ENCODE peak calls at places on chromosomes 7 and 10, in eight cellular contexts. One of them, this sample, is unnamed.
A peak's percentile ranks its signal among the peaks of the same experiment; 100 is the strongest.

GRCh38 chr10:97020452-97021400 is 165.0 kb downstream of the SLIT1 start:
- DNase-seq in adipocyte: no peak
- DNase-seq in mesendoderm: no peak
- DNase-seq in Panc1: no peak
- DNase-seq in CD8-positive, alpha-beta T cell: no peak
- DNase-seq in suprapubic skin: no peak
- DNase-seq in left ventricle myocardium inferior: peak; percentile 58
- DNase-seq in sigmoid colon: peak; percentile 83
- DNase-seq in this sample: peak; percentile 40

GRCh38 chr10:18233775-18234174 is 93.6 kb downstream of the CACNB2 start:
- DNase-seq in adipocyte: no peak
- DNase-seq in mesendoderm: peak; percentile 66
- DNase-seq in Panc1: no peak
- DNase-seq in CD8-positive, alpha-beta T cell: no peak
- DNase-seq in suprapubic skin: no peak
- DNase-seq in left ventricle myocardium inferior: peak; percentile 78
- DNase-seq in sigmoid colon: no peak
- DNase-seq in this sample: peak; percentile 66

GRCh38 chr7:17680943-17681351 is 259.3 kb downstream of the SNX13 start:
- DNase-seq in adipocyte: peak; percentile 88
- DNase-seq in mesendoderm: no peak
- DNase-seq in Panc1: peak; percentile 52
- DNase-seq in CD8-positive, alpha-beta T cell: no peak
- DNase-seq in suprapubic skin: no peak
- DNase-seq in left ventricle myocardium inferior: no peak
- DNase-seq in sigmoid colon: no peak
- DNase-seq in this sample: no peak

GRCh38 chr10:85603167-85603940 is 763.2 kb downstream of the GRID1 start:
- DNase-seq in adipocyte: no peak
- DNase-seq in mesendoderm: no peak
- DNase-seq in Panc1: peak; percentile 30
- DNase-seq in CD8-positive, alpha-beta T cell: no peak
- DNase-seq in suprapubic skin: peak; percentile 52
- DNase-seq in left ventricle myocardium inferior: no peak
- DNase-seq in sigmoid colon: no peak
- DNase-seq in this sample: no peak

GRCh38 chr10:4053940-4054339 is 268.9 kb upstream of the KLF6 start:
- DNase-seq in adipocyte: no peak
- DNase-seq in mesendoderm: no peak
- DNase-seq in Panc1: no peak
- DNase-seq in CD8-positive, alpha-beta T cell: no peak
- DNase-seq in suprapubic skin: no peak
- DNase-seq in left ventricle myocardium inferior: no peak
- DNase-seq in sigmoid colon: no peak
- DNase-seq in this sample: no peak

GRCh38 chr7:124712017-124712416 is 53.6 kb downstream of the GPR37 start:
- DNase-seq in adipocyte: peak; percentile 14
- DNase-seq in mesendoderm: peak; percentile 18
- DNase-seq in Panc1: no peak
- DNase-seq in CD8-positive, alpha-beta T cell: no peak
- DNase-seq in suprapubic skin: no peak
- DNase-seq in left ventricle myocardium inferior: no peak
- DNase-seq in sigmoid colon: no peak
- DNase-seq in this sample: no peak

GRCh38 chr7:17444673-17445072 is 146.2 kb downstream of the AHR start:
- DNase-seq in adipocyte: peak; percentile 29
- DNase-seq in mesendoderm: peak; percentile 16
- DNase-seq in Panc1: no peak
- DNase-seq in CD8-positive, alpha-beta T cell: no peak
- DNase-seq in suprapubic skin: no peak
- DNase-seq in left ventricle myocardium inferior: no peak
- DNase-seq in sigmoid colon: no peak
- DNase-seq in this sample: no peak

GRCh38 chr7:95470452-95470851 is 15.3 kb upstream of the ASB4 start:
- DNase-seq in adipocyte: no peak
- DNase-seq in mesendoderm: peak; percentile 38
- DNase-seq in Panc1: no peak
- DNase-seq in CD8-positive, alpha-beta T cell: no peak
- DNase-seq in suprapubic skin: no peak
- DNase-seq in left ventricle myocardium inferior: no peak
- DNase-seq in sigmoid colon: no peak
- DNase-seq in this sample: peak; percentile 9

GRCh38 chr10:69409176-69409495 is 7.6 kb downstream of the TACR2 start:
- DNase-seq in adipocyte: no peak
- DNase-seq in mesendoderm: no peak
- DNase-seq in Panc1: no peak
- DNase-seq in CD8-positive, alpha-beta T cell: no peak
- DNase-seq in suprapubic skin: no peak
- DNase-seq in left ventricle myocardium inferior: no peak
- DNase-seq in sigmoid colon: no peak
- DNase-seq in this sample: no peak

DNA sequence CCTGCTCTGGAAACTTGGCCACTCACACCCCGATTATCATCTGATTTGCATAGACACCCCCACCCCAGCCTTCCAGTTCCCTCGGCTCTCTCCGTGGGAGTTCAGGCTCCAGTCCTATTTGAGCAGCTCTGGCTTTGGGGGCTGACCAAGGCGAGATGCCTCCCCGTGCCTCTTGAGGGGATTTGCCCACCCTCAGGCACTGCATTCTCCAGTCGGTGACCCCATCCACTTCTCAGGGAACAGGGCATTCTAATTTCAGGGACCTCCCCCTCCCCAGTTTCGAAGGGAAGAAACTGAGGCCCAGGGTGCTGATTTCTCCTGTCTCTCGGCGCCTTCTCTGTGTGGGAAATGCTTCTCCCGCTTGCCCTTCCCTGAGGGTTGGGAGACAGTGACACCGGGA is 35.7 kb upstream of the PAX2 start:
- DNase-seq in adipocyte: no peak
- DNase-seq in mesendoderm: no peak
- DNase-seq in Panc1: no peak
- DNase-seq in CD8-positive, alpha-beta T cell: no peak
- DNase-seq in suprapubic skin: no peak
- DNase-seq in left ventricle myocardium inferior: no peak
- DNase-seq in sigmoid colon: no peak
- DNase-seq in this sample: no peak
- H3K27me3 ChIP-seq in adipocyte: peaks cover 61% of the 10 kb centered on the region
- H3K27me3 ChIP-seq in mesendoderm: peaks cover 52% of the 10 kb centered on the region
- H3K27me3 ChIP-seq in Panc1: no peaks in the 10 kb centered on the region
- H3K27me3 ChIP-seq in CD8-positive, alpha-beta T cell: peaks cover 18% of the 10 kb centered on the region
- H3K27me3 ChIP-seq in suprapubic skin: peaks cover 98% of the 10 kb centered on the region
- H3K27me3 ChIP-seq in left ventricle myocardium inferior: peaks cover 100% of the 10 kb centered on the region
- H3K27me3 ChIP-seq in sigmoid colon: peaks cover 25% of the 10 kb centered on the region
- H3K27me3 ChIP-seq in this sample: peaks cover 87% of the 10 kb centered on the region

GRCh38 chr10:48819806-48820205 is 119.8 kb downstream of the LRRC18 start:
- DNase-seq in adipocyte: no peak
- DNase-seq in mesendoderm: no peak
- DNase-seq in Panc1: no peak
- DNase-seq in CD8-positive, alpha-beta T cell: no peak
- DNase-seq in suprapubic skin: no peak
- DNase-seq in left ventricle myocardium inferior: no peak
- DNase-seq in sigmoid colon: no peak
- DNase-seq in this sample: no peak

GRCh38 chr10:48821111-48821510 is 118.5 kb downstream of the LRRC18 start:
- DNase-seq in adipocyte: no peak
- DNase-seq in mesendoderm: no peak
- DNase-seq in Panc1: no peak
- DNase-seq in CD8-positive, alpha-beta T cell: no peak
- DNase-seq in suprapubic skin: no peak
- DNase-seq in left ventricle myocardium inferior: no peak
- DNase-seq in sigmoid colon: no peak
- DNase-seq in this sample: no peak

GRCh38 chr10:48820699-48821098 is 118.9 kb downstream of the LRRC18 start:
- DNase-seq in adipocyte: no peak
- DNase-seq in mesendoderm: no peak
- DNase-seq in Panc1: no peak
- DNase-seq in CD8-positive, alpha-beta T cell: no peak
- DNase-seq in suprapubic skin: no peak
- DNase-seq in left ventricle myocardium inferior: no peak
- DNase-seq in sigmoid colon: no peak
- DNase-seq in this sample: no peak

GRCh38 chr10:48820231-48820630 is 119.4 kb downstream of the LRRC18 start:
- DNase-seq in adipocyte: no peak
- DNase-seq in mesendoderm: no peak
- DNase-seq in Panc1: no peak
- DNase-seq in CD8-positive, alpha-beta T cell: no peak
- DNase-seq in suprapubic skin: no peak
- DNase-seq in left ventricle myocardium inferior: no peak
- DNase-seq in sigmoid colon: no peak
- DNase-seq in this sample: no peak

DNA sequence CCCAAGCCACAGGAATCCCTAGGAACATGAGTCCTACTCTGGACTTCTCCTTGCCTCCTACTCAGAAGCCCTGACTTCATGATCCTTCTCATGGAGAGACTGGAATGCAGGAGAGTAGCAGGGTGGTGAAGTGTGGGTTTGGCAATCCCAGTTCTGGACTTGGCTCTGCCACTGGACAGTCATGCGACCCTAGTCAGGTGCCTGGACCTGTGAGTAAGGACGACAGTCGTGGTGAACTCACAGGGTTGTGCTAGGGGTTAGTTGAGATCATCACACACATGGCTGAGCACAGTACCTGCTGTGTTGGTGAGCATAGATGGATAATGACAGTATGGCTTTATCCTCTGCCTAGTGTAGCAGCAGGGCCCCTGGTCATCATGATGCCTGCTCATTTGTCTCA is 117.9 kb downstream of the LRRC18 start:
- DNase-seq in adipocyte: no peak
- DNase-seq in mesendoderm: no peak
- DNase-seq in Panc1: no peak
- DNase-seq in CD8-positive, alpha-beta T cell: no peak
- DNase-seq in suprapubic skin: no peak
- DNase-seq in left ventricle myocardium inferior: no peak
- DNase-seq in sigmoid colon: no peak
- DNase-seq in this sample: no peak
- H3K36me3 ChIP-seq in adipocyte: no peaks in the 10 kb centered on the region
- H3K36me3 ChIP-seq in mesendoderm: no peaks in the 10 kb centered on the region
- H3K36me3 ChIP-seq in Panc1: no peaks in the 10 kb centered on the region
- H3K36me3 ChIP-seq in CD8-positive, alpha-beta T cell: no peaks in the 10 kb centered on the region
- H3K36me3 ChIP-seq in suprapubic skin: no peaks in the 10 kb centered on the region
- H3K36me3 ChIP-seq in left ventricle myocardium inferior: no peaks in the 10 kb centered on the region
- H3K36me3 ChIP-seq in sigmoid colon: no peaks in the 10 kb centered on the region
- H3K36me3 ChIP-seq in this sample: no peaks in the 10 kb centered on the region

GRCh38 chr10:46285966-46286620 is 704 bp upstream of the ANTXRL start:
- DNase-seq in adipocyte: no peak
- DNase-seq in mesendoderm: peak; percentile 44
- DNase-seq in Panc1: no peak
- DNase-seq in CD8-positive, alpha-beta T cell: no peak
- DNase-seq in suprapubic skin: peak; percentile 65
- DNase-seq in left ventricle myocardium inferior: no peak
- DNase-seq in sigmoid colon: peak; percentile 56
- DNase-seq in this sample: no peak
- H3K27me3 ChIP-seq in adipocyte: peaks cover 11% of the 10 kb centered on the region
- H3K27me3 ChIP-seq in mesendoderm: no peaks in the 10 kb centered on the region
- H3K27me3 ChIP-seq in Panc1: no peaks in the 10 kb centered on the region
- H3K27me3 ChIP-seq in CD8-positive, alpha-beta T cell: no peaks in the 10 kb centered on the region
- H3K27me3 ChIP-seq in suprapubic skin: no peaks in the 10 kb centered on the region
- H3K27me3 ChIP-seq in left ventricle myocardium inferior: peaks cover 6% of the 10 kb centered on the region
- H3K27me3 ChIP-seq in sigmoid colon: no peaks in the 10 kb centered on the region
- H3K27me3 ChIP-seq in this sample: no peaks in the 10 kb centered on the region

GRCh38 chr7:6395898-6396582 is 51.7 kb downstream of the DAGLB start:
- DNase-seq in adipocyte: no peak
- DNase-seq in mesendoderm: no peak
- DNase-seq in Panc1: no peak
- DNase-seq in CD8-positive, alpha-beta T cell: no peak
- DNase-seq in suprapubic skin: no peak
- DNase-seq in left ventricle myocardium inferior: peak; percentile 47
- DNase-seq in sigmoid colon: no peak
- DNase-seq in this sample: no peak
- H3K36me3 ChIP-seq in adipocyte: peaks cover 21% of the 10 kb centered on the region
- H3K36me3 ChIP-seq in mesendoderm: peaks cover 7% of the 10 kb centered on the region
- H3K36me3 ChIP-seq in Panc1: peaks cover 20% of the 10 kb centered on the region
- H3K36me3 ChIP-seq in CD8-positive, alpha-beta T cell: peaks cover 11% of the 10 kb centered on the region
- H3K36me3 ChIP-seq in suprapubic skin: peaks cover 17% of the 10 kb centered on the region
- H3K36me3 ChIP-seq in left ventricle myocardium inferior: peaks cover 22% of the 10 kb centered on the region
- H3K36me3 ChIP-seq in sigmoid colon: peaks cover 9% of the 10 kb centered on the region
- H3K36me3 ChIP-seq in this sample: peaks cover 60% of the 10 kb centered on the region

GRCh38 chr10:75424553-75424952 is 6.9 kb upstream of the LRMDA start:
- DNase-seq in adipocyte: no peak
- DNase-seq in mesendoderm: no peak
- DNase-seq in Panc1: no peak
- DNase-seq in CD8-positive, alpha-beta T cell: no peak
- DNase-seq in suprapubic skin: no peak
- DNase-seq in left ventricle myocardium inferior: no peak
- DNase-seq in sigmoid colon: peak; percentile 10
- DNase-seq in this sample: no peak

GRCh38 chr10:75425291-75426079 is 5.9 kb upstream of the LRMDA start:
- DNase-seq in adipocyte: no peak
- DNase-seq in mesendoderm: no peak
- DNase-seq in Panc1: no peak
- DNase-seq in CD8-positive, alpha-beta T cell: no peak
- DNase-seq in suprapubic skin: no peak
- DNase-seq in left ventricle myocardium inferior: no peak
- DNase-seq in sigmoid colon: peak; percentile 17
- DNase-seq in this sample: no peak

GRCh38 chr10:75428434-75429158 is 2.8 kb upstream of the LRMDA start:
- DNase-seq in adipocyte: no peak
- DNase-seq in mesendoderm: no peak
- DNase-seq in Panc1: no peak
- DNase-seq in CD8-positive, alpha-beta T cell: no peak
- DNase-seq in suprapubic skin: no peak
- DNase-seq in left ventricle myocardium inferior: no peak
- DNase-seq in sigmoid colon: no peak
- DNase-seq in this sample: no peak

GRCh38 chr10:75429159-75429827 is 2.1 kb upstream of the LRMDA start:
- DNase-seq in adipocyte: no peak
- DNase-seq in mesendoderm: no peak
- DNase-seq in Panc1: no peak
- DNase-seq in CD8-positive, alpha-beta T cell: no peak
- DNase-seq in suprapubic skin: no peak
- DNase-seq in left ventricle myocardium inferior: no peak
- DNase-seq in sigmoid colon: no peak
- DNase-seq in this sample: no peak

DNA sequence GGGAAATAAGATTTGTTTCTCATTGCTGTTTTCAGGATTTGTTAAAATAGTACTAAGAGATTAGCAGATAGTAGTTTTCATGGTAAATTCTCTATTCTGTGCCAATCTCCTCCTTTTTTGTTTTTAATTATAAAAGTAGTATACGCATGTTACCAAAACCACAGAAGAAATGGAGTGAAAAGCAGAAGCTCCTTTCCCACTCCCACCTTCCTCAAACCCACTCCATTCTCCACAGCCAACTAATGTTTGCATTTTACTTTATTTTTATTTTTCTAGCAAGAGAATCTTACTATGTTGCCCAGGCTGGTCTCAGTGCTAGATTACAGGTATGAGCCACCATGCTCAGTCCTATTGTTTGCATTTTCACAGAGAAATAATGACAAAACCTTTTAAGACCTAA is 4.5 kb upstream of the LRMDA start:
- DNase-seq in adipocyte: no peak
- DNase-seq in mesendoderm: no peak
- DNase-seq in Panc1: no peak
- DNase-seq in CD8-positive, alpha-beta T cell: no peak
- DNase-seq in suprapubic skin: no peak
- DNase-seq in left ventricle myocardium inferior: no peak
- DNase-seq in sigmoid colon: no peak
- DNase-seq in this sample: no peak
- H3K27me3 ChIP-seq in adipocyte: no peaks in the 10 kb centered on the region
- H3K27me3 ChIP-seq in mesendoderm: peaks cover 13% of the 10 kb centered on the region
- H3K27me3 ChIP-seq in Panc1: peaks cover 9% of the 10 kb centered on the region
- H3K27me3 ChIP-seq in CD8-positive, alpha-beta T cell: no peaks in the 10 kb centered on the region
- H3K27me3 ChIP-seq in suprapubic skin: no peaks in the 10 kb centered on the region
- H3K27me3 ChIP-seq in left ventricle myocardium inferior: no peaks in the 10 kb centered on the region
- H3K27me3 ChIP-seq in sigmoid colon: no peaks in the 10 kb centered on the region
- H3K27me3 ChIP-seq in this sample: no peaks in the 10 kb centered on the region

GRCh38 chr10:128074589-128074988 is 51.6 kb downstream of the MKI67 start:
- DNase-seq in adipocyte: no peak
- DNase-seq in mesendoderm: no peak
- DNase-seq in Panc1: no peak
- DNase-seq in CD8-positive, alpha-beta T cell: no peak
- DNase-seq in suprapubic skin: no peak
- DNase-seq in left ventricle myocardium inferior: no peak
- DNase-seq in sigmoid colon: no peak
- DNase-seq in this sample: no peak
- H3K36me3 ChIP-seq in adipocyte: no peaks in the 10 kb centered on the region
- H3K36me3 ChIP-seq in mesendoderm: no peaks in the 10 kb centered on the region
- H3K36me3 ChIP-seq in Panc1: no peaks in the 10 kb centered on the region
- H3K36me3 ChIP-seq in CD8-positive, alpha-beta T cell: peaks cover 76% of the 10 kb centered on the region
- H3K36me3 ChIP-seq in suprapubic skin: peaks cover 90% of the 10 kb centered on the region
- H3K36me3 ChIP-seq in left ventricle myocardium inferior: peaks cover 93% of the 10 kb centered on the region
- H3K36me3 ChIP-seq in sigmoid colon: no peaks in the 10 kb centered on the region
- H3K36me3 ChIP-seq in this sample: peaks cover 52% of the 10 kb centered on the region